ENCODE peak calls at places on chromosomes 3 and 15, in six cellular contexts. L is HCT116, R is GM23248, U is GM23338, I is hepatocyte, G is MM.1S. O is an unnamed sample.

GRCh38 chr3:49872801-49873281 is 3.1 kb upstream of the CAMKV start:
- DNase-seq in L (no peak), R (no peak), U (no peak), I (peak), G (no peak), O (no peak)

GRCh38 chr15:67107014-67107812 is 41.8 kb downstream of the SMAD3 start:
- DNase-seq in L (peak), R (peak), U (no peak), I (peak), G (no peak), O (no peak)

GRCh38 chr3:13217736-13218540 is 144.7 kb upstream of the IQSEC1 start:
- DNase-seq in L (peak), R (peak), U (no peak), I (peak), G (no peak), O (no peak)

GRCh38 chr3:174329321-174329720 is 529.8 kb upstream of the NAALADL2 start:
- DNase-seq in L (no peak), R (peak), U (no peak), I (no peak), G (no peak), O (no peak)

GRCh38 chr3:40745381-40746106 is 220.8 kb downstream of the ZNF621 start:
- DNase-seq in L (no peak), R (no peak), U (no peak), I (no peak), G (no peak), O (no peak)

GRCh38 chr3:104273046-104273649 is 1093.6 kb upstream of the ALCAM start:
- DNase-seq in L (peak), R (peak), U (peak), I (peak), G (peak), O (peak)

GRCh38 chr15:40787344-40787841 is 17.6 kb downstream of the C15orf62 start:
- DNase-seq in L (peak), R (peak), U (peak), I (peak), G (peak), O (peak)

GRCh38 chr3:8996681-8997121 is 33.4 kb upstream of the RAD18 start:
- DNase-seq in L (no peak), R (peak), U (peak), I (peak), G (no peak), O (no peak)

GRCh38 chr15:45855210-45855906 is 220.5 kb downstream of the SQOR start:
- DNase-seq in L (no peak), R (no peak), U (no peak), I (peak), G (no peak), O (no peak)

GRCh38 chr15:27989428-27989827 is 109.7 kb downstream of the OCA2 start:
- DNase-seq in L (no peak), R (no peak), U (peak), I (no peak), G (no peak), O (no peak)

GRCh38 chr15:43954181-43954621 is 127.4 kb downstream of the WDR76 start:
- DNase-seq in L (no peak), R (peak), U (no peak), I (no peak), G (no peak), O (no peak)

GRCh38 chr15:50909044-50909342 is 510 bp downstream of the AP4E1 start:
- DNase-seq in L (no peak), R (no peak), U (peak), I (no peak), G (no peak), O (peak)
- TF ChIP-seq EZH2phosphoT487 in L (no peak), R (no peak), U (no peak), I (no peak), G (no peak), O (no peak)

GRCh38 chr15:51849866-51850265 is 20.4 kb downstream of the TMOD3 start:
- DNase-seq in L (no peak), R (no peak), U (no peak), I (no peak), G (no peak), O (no peak)
- TF ChIP-seq EZH2phosphoT487 in L (no peak), R (no peak), U (no peak), I (no peak), G (no peak), O (no peak)

GRCh38 chr3:147299656-147300055 is 106.7 kb downstream of the ZIC4 start:
- DNase-seq in L (no peak), R (peak), U (no peak), I (no peak), G (no peak), O (no peak)
- TF ChIP-seq EZH2phosphoT487 in L (no peak), R (no peak), U (no peak), I (no peak), G (no peak), O (no peak)

GRCh38 chr3:185631508-185632206 is 45.6 kb downstream of the SENP2 start:
- DNase-seq in L (peak), R (peak), U (no peak), I (no peak), G (no peak), O (no peak)
- TF ChIP-seq EZH2phosphoT487 in L (no peak), R (no peak), U (no peak), I (no peak), G (no peak), O (no peak)

DNA sequence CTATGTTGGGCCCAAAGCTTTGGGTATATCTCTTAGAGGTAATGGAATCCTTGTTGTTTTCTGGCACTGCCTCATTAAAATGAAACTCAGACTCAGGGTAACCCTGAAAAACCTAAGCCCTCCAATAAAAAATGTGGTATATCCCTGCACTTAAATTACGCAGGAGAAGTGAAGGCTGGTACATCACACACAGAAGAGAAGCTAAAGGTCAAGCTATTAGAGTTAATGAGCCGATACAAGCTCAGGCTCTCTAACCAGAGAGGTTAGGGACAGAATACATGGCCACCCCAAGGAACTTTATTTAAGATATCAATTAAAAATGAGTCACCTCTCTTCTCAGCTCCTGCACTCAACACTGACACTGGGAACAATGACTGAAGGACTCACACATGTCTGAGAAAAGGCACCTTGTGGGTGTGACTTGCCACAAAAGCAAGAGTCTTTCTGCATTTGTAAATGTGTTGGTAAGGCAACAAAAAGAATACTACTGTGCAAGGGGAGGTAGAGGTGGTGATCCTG is 800.6 kb upstream of the CFAP20DC start:
- DNase-seq in L (no peak), R (no peak), U (no peak), I (no peak), G (no peak), O (no peak)
- TF ChIP-seq EZH2phosphoT487 in L (no peak), R (no peak), U (no peak), I (no peak), G (no peak), O (no peak)

O was measured in OCI-LY7.